ENCODE peak calls at places on chromosomes 16 and 17, in five cellular contexts. L, P, T, O and G are unnamed samples.

GRCh38 chr17:35793257-35793656 is 2.2 kb downstream of the MMP28 start:
- DNase-seq in L (no peak), P (no peak), T (no peak), O (no peak), G (no peak)

GRCh38 chr17:49101054-49101534 is 31.5 kb upstream of the B4GALNT2 start:
- DNase-seq in L (no peak), P (no peak), T (peak; percentile 93), O (peak; percentile 70), G (no peak)

GRCh38 chr17:78970834-78971763 is 8.6 kb downstream of the LGALS3BP start:
- DNase-seq in L (peak; percentile 90), P (peak; percentile 83), T (peak; percentile 67), O (peak; percentile 77), G (peak; percentile 93)

GRCh38 chr16:75216127-75216526 is 2.7 kb upstream of the CTRB1 start:
- DNase-seq in L (no peak), P (no peak), T (no peak), O (no peak), G (no peak)

GRCh38 chr17:38442548-38442947 is 14.3 kb downstream of the ARHGAP23 start:
- DNase-seq in L (no peak), P (no peak), T (no peak), O (peak; percentile 69), G (no peak)

GRCh38 chr16:58329147-58329546 is 34.3 kb upstream of the PRSS54 start:
- DNase-seq in L (no peak), P (no peak), T (no peak), O (peak; percentile 33), G (no peak)

GRCh38 chr16:17213025-17213424 is 257.7 kb downstream of the XYLT1 start:
- DNase-seq in L (no peak), P (no peak), T (no peak), O (no peak), G (no peak)

GRCh38 chr17:82776454-82776853 is 24.6 kb downstream of the TBCD start:
- DNase-seq in L (no peak), P (no peak), T (no peak), O (no peak), G (no peak)

GRCh38 chr17:67942810-67943209 is 53.5 kb downstream of the C17orf58 start:
- DNase-seq in L (no peak), P (no peak), T (no peak), O (peak; percentile 7), G (no peak)